ENCODE peak calls at places on chromosomes 16 and 17, in ten cellular contexts. Y is PC-9; K is CD8-positive, alpha-beta T cell; R is lower leg skin; Z is GM12865; O is pancreas; X is AG09309; F is epithelial cell of proximal tubule; D is MM.1S; J is ascending aorta. P is an unnamed sample.

GRCh38 chr17:32287804-32288511 is 22.3 kb downstream of the RHBDL3 start:
- DNase-seq in J (no peak), X (no peak), R (no peak), F (no peak), K (no peak), O (no peak), Z (no peak), D (no peak), Y (no peak), P (no peak)

GRCh38 chr17:21375757-21376584 is at the start of gene KCNJ12:
- DNase-seq in X (no peak), D (no peak), J (no peak), R (no peak), F (no peak), K (no peak), Z (no peak), Y (no peak), O (no peak), P (peak)

GRCh38 chr17:12664894-12665262 is 812 bp upstream of the MYOCD start:
- DNase-seq in K (no peak), O (no peak), Y (no peak), F (no peak), D (no peak), Z (no peak), J (peak), X (no peak), R (no peak), P (no peak)

GRCh38 chr16:89121691-89122321 is 28.2 kb downstream of the ACSF3 start:
- DNase-seq in X (no peak), Z (no peak), D (no peak), O (no peak), F (no peak), R (no peak), Y (no peak), K (peak), J (no peak), P (no peak)

GRCh38 chr17:48143629-48144028 is 36.1 kb downstream of the SNX11 start:
- DNase-seq in Z (peak), X (no peak), D (no peak), O (no peak), R (peak), Y (no peak), K (no peak), J (no peak), F (no peak), P (no peak)

GRCh38 chr17:32813021-32813420 is 63.9 kb downstream of the MYO1D start:
- DNase-seq in K (no peak), R (no peak), D (no peak), X (peak), Y (no peak), O (no peak), F (no peak), J (no peak), Z (no peak), P (no peak)

GRCh38 chr17:1485748-1486376 is 6.6 kb downstream of the MYO1C start:
- DNase-seq in Y (peak), K (peak), X (no peak), Z (peak), R (peak), F (no peak), D (peak), J (peak), O (peak), P (no peak)

GRCh38 chr17:77227461-77228223 is 86.9 kb downstream of the SEC14L1 start:
- DNase-seq in J (no peak), R (peak), F (no peak), Z (no peak), Y (no peak), K (no peak), D (no peak), X (no peak), O (no peak), P (no peak)

GRCh38 chr17:77364381-77364911 is 223.7 kb downstream of the SEC14L1 start:
- DNase-seq in J (no peak), O (peak), R (no peak), Y (no peak), X (no peak), F (no peak), D (no peak), K (no peak), Z (no peak), P (no peak)

GRCh38 chr16:10182186-10182683 is at the start of gene GRIN2A:
- DNase-seq in D (no peak), K (no peak), F (no peak), Z (no peak), Y (no peak), R (no peak), X (no peak), O (peak), J (no peak), P (no peak)

GRCh38 chr16:2753523-2754020 is 1.1 kb downstream of the SRRM2 start:
- DNase-seq in Z (no peak), J (no peak), Y (no peak), F (no peak), R (no peak), X (no peak), K (no peak), O (no peak), D (peak), P (no peak)

GRCh38 chr16:2756288-2757015 is 4.0 kb downstream of the SRRM2 start:
- DNase-seq in J (no peak), O (no peak), K (no peak), D (no peak), Z (no peak), F (no peak), X (no peak), R (no peak), Y (no peak), P (no peak)

GRCh38 chr16:2757344-2757743 is 4.9 kb downstream of the SRRM2 start:
- DNase-seq in O (no peak), F (no peak), J (no peak), X (no peak), Y (no peak), K (no peak), D (no peak), Z (no peak), R (no peak), P (no peak)

GRCh38 chr16:2752850-2753522 is 548 bp downstream of the SRRM2 start:
- DNase-seq in Z (peak), D (peak), O (peak), J (peak), Y (peak), R (peak), K (peak), X (peak), F (no peak), P (no peak)

DNA sequence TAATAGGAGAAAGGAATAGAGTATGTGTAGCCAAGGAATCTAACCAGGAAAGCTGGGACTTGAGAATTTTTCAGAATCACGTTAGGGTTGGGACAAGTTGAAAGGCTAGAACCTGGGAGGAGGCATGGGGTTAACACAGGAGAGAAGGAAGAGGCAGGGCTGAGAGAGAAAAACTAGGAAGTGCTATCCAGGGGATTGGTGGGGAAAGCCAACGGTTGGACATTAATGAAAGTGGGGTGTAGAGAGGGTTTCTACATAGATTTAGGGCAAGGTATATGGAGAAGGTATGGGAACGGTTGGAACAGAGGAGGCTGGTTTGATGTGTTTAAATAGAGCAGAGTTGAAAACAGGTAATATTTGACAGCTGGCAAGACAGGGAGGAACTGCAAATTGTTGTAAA is 2.7 kb downstream of the SRRM2 start:
- DNase-seq in X (no peak), J (no peak), Y (no peak), Z (no peak), F (no peak), K (no peak), O (no peak), D (no peak), R (no peak), P (no peak)
- H3K4me3 ChIP-seq in X (peak), J (peak), Y (peak), Z (peak), F (peak), K (peak), O (peak), D (no peak), R (no peak), P (peak)

GRCh38 chr16:48619547-48619946 is 9.6 kb upstream of the N4BP1 start:
- DNase-seq in D (no peak), O (no peak), K (no peak), J (no peak), X (no peak), Z (no peak), Y (no peak), R (peak), F (no peak), P (no peak)

GRCh38 chr16:48623304-48624016 is 13.5 kb upstream of the N4BP1 start:
- DNase-seq in J (peak), D (peak), X (peak), R (peak), Z (peak), Y (peak), F (no peak), K (peak), O (peak), P (no peak)

GRCh38 chr16:48620445-48620844 is 10.5 kb upstream of the N4BP1 start:
- DNase-seq in Z (no peak), X (no peak), J (no peak), O (no peak), F (no peak), R (peak), K (no peak), D (no peak), Y (no peak), P (no peak)

GRCh38 chr16:48627148-48627547 is 17.2 kb upstream of the N4BP1 start:
- DNase-seq in Z (no peak), K (no peak), X (no peak), J (no peak), O (no peak), F (no peak), Y (no peak), D (no peak), R (peak), P (no peak)

DNA sequence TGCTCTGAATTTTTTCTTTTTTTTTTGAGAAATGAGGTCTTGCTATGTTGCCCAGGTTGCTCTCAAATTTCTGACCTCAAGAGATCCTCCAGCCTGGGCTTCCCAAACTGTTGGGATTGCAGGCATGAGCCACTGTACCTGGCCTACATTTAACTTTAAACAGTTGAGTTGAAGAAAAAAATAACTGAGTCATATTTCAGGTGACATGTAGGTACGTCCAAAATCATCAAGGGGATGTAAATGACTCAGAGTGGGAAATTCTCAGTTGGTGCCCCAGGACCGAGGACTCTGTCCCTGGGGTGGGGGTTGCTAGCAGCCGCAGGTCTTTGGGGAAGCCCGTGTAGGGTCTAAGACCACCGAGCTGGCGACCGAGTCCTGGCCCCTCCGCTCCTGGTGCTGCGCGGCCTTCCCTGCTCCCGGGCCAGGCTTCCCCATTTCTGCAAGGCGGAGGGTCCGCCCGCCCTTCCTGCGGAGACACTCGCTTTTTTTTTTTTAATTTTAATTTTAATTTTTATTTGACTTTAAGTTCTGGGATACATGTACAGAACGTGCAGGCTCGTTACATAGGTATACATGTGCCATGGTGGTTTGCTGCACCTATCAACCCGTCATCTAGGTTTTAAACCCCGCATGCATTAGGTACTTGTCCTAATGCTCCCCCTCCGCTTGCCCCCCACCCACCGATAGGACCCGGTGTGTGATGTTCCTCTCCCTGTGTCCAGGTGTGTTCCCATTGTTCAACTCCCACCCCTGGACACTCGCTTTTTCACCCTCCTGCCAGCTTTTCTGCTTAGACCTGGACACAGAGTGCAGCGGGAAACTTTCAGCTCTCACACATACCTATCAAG is 12.7 kb upstream of the N4BP1 start:
- DNase-seq in O (no peak), F (no peak), K (no peak), X (no peak), R (peak), Y (no peak), J (no peak), D (no peak), Z (no peak), P (no peak)
- H3K4me3 ChIP-seq in O (peak), F (peak), K (peak), X (peak), R (no peak), Y (peak), J (peak), D (peak), Z (peak), P (peak)

DNA sequence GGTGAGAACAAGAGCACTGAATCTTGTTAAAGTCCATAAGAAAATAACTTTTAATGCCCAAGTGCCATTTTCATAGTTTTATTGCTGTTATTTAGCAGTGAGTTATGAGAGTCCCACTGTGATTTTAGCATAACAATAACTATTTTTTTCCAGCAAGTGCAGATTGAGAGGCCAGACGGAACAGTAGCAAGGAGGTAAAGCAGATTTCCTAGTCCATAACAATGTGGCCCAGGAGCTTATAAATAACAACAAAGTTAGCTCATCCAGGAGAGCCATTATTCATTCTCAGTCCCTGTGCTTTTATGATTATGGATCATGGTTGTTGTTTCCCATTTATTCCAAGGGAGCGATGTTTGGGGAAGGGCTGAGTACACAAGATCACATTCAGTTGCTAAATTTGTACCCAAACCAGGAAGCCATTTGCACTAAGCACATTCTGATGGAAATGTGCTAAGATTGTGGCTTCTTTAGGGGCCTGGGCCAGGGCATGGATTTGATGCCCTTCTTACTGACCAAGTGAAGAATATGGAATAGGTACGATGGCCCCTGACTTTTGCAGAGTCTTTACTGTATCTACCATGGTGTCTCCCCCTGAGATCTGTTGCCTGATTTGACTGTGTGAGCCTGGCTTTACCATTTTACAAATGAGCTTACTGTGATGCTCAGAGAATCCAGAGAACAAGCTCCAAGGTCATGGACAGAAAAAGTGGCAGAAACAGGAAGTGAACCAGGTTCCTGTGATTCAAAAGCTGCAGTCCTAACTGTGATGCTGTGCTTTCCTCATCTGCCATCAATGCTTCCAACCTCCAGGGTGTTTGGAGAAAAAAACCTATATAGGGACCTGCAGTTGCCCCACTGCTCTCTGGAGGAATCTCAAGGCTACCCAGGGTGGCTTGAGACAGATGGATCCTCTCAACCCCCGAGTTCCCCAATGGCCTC is 204.7 kb upstream of the HSBP1 start:
- DNase-seq in F (no peak), K (no peak), D (no peak), J (no peak), Y (no peak), Z (no peak), R (peak), O (no peak), X (no peak), P (no peak)
- H3K4me3 ChIP-seq in F (no peak), K (no peak), D (no peak), J (no peak), Y (no peak), Z (no peak), R (no peak), O (no peak), X (no peak), P (no peak)

GRCh38 chr16:46789075-46789474 is 40.9 kb upstream of the MYLK3 start:
- DNase-seq in Y (no peak), O (no peak), X (no peak), F (no peak), Z (no peak), J (no peak), D (no peak), R (no peak), K (no peak), P (no peak)
- H3K4me3 ChIP-seq in Y (no peak), O (no peak), X (no peak), F (no peak), Z (peak), J (no peak), D (no peak), R (no peak), K (no peak), P (no peak)